ENCODE peak calls at places on chromosomes 6 and 20, in five cellular contexts. Y, X, F, J and P are unnamed samples.

GRCh38 chr6:108809211-108809610 is 39.0 kb upstream of the ARMC2 start:
- DNase-seq in F (no peak), Y (no peak), J (no peak), X (no peak), P (no peak)

GRCh38 chr6:18090349-18090786 is 32.1 kb downstream of the NHLRC1 start:
- DNase-seq in Y (no peak), J (peak), F (no peak), X (no peak), P (no peak)

GRCh38 chr6:31383149-31383548 is 20.2 kb upstream of the MICA start:
- DNase-seq in X (no peak), Y (no peak), F (no peak), J (no peak), P (no peak)

GRCh38 chr6:149969635-149970034 is 5.9 kb downstream of the ULBP1 start:
- DNase-seq in F (no peak), Y (no peak), X (no peak), J (no peak), P (no peak)

GRCh38 chr6:163311830-163312229 is 102.7 kb upstream of the QKI start:
- DNase-seq in J (no peak), Y (peak), F (peak), X (no peak), P (peak)

GRCh38 chr20:54207053-54207742 is 689 bp upstream of the PFDN4 start:
- DNase-seq in X (no peak), J (no peak), F (no peak), Y (no peak), P (no peak)

GRCh38 chr6:53426544-53427270 is 78.0 kb upstream of the ELOVL5 start:
- DNase-seq in J (no peak), X (no peak), Y (no peak), F (no peak), P (no peak)

GRCh38 chr6:170098428-170099170 is 192.3 kb downstream of the DLL1 start:
- DNase-seq in X (peak), Y (no peak), F (no peak), J (no peak), P (no peak)

GRCh38 chr20:14830466-14830865 is 493.1 kb upstream of the FLRT3 start:
- DNase-seq in F (no peak), J (no peak), Y (no peak), X (no peak), P (no peak)

GRCh38 chr20:18057994-18058349 is 256 bp upstream of the OVOL2 start:
- DNase-seq in J (no peak), Y (no peak), X (no peak), F (no peak), P (no peak)

GRCh38 chr6:85458184-85458583 is 8.3 kb downstream of the NT5E start:
- DNase-seq in Y (no peak), X (no peak), F (no peak), J (no peak), P (no peak)

GRCh38 chr6:31332637-31333602 is 24.1 kb downstream of the HLA-B start:
- DNase-seq in J (no peak), Y (no peak), X (no peak), F (no peak), P (no peak)

GRCh38 chr20:39214778-39215177 is 252.6 kb downstream of the DHX35 start:
- DNase-seq in F (no peak), Y (no peak), J (no peak), X (no peak), P (no peak)

GRCh38 chr6:15876406-15876805 is 213.6 kb upstream of the DTNBP1 start:
- DNase-seq in F (no peak), J (no peak), X (no peak), Y (no peak), P (peak)

GRCh38 chr6:168122521-168122920 is 43.5 kb upstream of the FRMD1 start:
- DNase-seq in F (no peak), X (no peak), J (no peak), Y (no peak), P (no peak)

GRCh38 chr6:136180729-136181128 is 69.4 kb downstream of the MTFR2 start:
- DNase-seq in J (no peak), X (no peak), Y (no peak), F (no peak), P (no peak)

GRCh38 chr6:144379356-144379755 is 94.2 kb downstream of the UTRN start:
- DNase-seq in X (no peak), Y (no peak), J (no peak), F (no peak), P (no peak)

GRCh38 chr20:31605902-31606677 is 1.0 kb downstream of the ID1 start:
- DNase-seq in X (no peak), F (no peak), Y (peak), J (peak), P (peak)

GRCh38 chr6:14770572-14770971 is 475.3 kb upstream of the JARID2 start:
- DNase-seq in X (no peak), Y (no peak), J (no peak), F (no peak), P (no peak)

GRCh38 chr6:24858154-24858801 is 59.6 kb upstream of the ARMH2 start:
- DNase-seq in Y (no peak), F (no peak), J (no peak), X (no peak), P (peak)

GRCh38 chr6:84448331-84448730 is 220.9 kb upstream of the CEP162 start:
- DNase-seq in X (no peak), Y (no peak), F (no peak), J (no peak), P (no peak)

GRCh38 chr20:62772618-62772993 is 23.7 kb upstream of the MRGBP start:
- DNase-seq in X (no peak), F (no peak), J (no peak), Y (no peak), P (no peak)

GRCh38 chr20:62772103-62772611 is 24.1 kb upstream of the MRGBP start:
- DNase-seq in X (no peak), F (no peak), J (no peak), Y (no peak), P (no peak)

GRCh38 chr20:62774076-62774714 is 22.1 kb upstream of the MRGBP start:
- DNase-seq in F (no peak), Y (no peak), X (no peak), J (no peak), P (no peak)

GRCh38 chr20:62774762-62775161 is 21.5 kb upstream of the MRGBP start:
- DNase-seq in Y (no peak), F (no peak), X (no peak), J (peak), P (no peak)

GRCh38 chr20:62772994-62773858 is 23.0 kb upstream of the MRGBP start:
- DNase-seq in Y (no peak), J (no peak), X (no peak), F (no peak), P (peak)
- TF ChIP-seq MAX in Y (no peak), J (no peak), X (no peak), F (no peak), P (no peak)

DNA sequence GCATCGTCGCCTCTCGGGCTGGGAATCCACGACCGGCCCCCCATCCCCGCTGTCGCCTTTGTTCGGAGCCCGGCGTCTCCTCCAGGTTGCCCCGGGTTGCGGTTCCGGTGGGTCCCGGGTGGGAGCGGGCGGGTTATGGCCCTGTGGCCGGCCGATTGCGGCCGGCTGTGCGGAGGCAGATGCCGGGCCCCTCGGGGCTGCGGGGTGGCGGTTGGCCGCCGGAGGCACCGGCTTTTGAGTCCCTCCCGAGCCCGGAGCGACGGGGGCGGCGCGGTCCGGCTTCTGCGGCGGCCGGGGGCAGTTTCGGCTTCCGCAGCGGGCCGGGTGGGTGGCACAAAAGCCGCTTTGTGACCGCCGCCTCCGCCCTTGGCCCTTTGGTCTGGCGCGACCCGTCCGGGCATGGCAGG is 456 bp downstream of the LOC128125822 start:
- DNase-seq in X (peak), Y (no peak), F (no peak), J (no peak), P (no peak)
- TF ChIP-seq POLR2A in X (no peak), Y (no peak), F (no peak), J (no peak), P (no peak)

GRCh38 chr6:26295691-26296555 is 69.1 kb upstream of the BTN3A2 start:
- DNase-seq in Y (peak), J (peak), X (no peak), F (no peak), P (peak)
- TF ChIP-seq JUN in Y (peak), J (peak), X (no peak), F (no peak), P (peak)

GRCh38 chr6:142844065-142844755 is 100.8 kb downstream of the HIVEP2 start:
- DNase-seq in X (no peak), J (no peak), Y (no peak), F (no peak), P (no peak)

GRCh38 chr6:142845143-142845571 is 99.8 kb downstream of the HIVEP2 start:
- DNase-seq in J (no peak), F (no peak), Y (no peak), X (no peak), P (peak)

GRCh38 chr6:142846459-142846831 is 98.5 kb downstream of the HIVEP2 start:
- DNase-seq in J (no peak), F (no peak), X (no peak), Y (no peak), P (no peak)

GRCh38 chr6:142846883-142847287 is 98.1 kb downstream of the HIVEP2 start:
- DNase-seq in F (no peak), Y (peak), J (no peak), X (no peak), P (peak)

DNA sequence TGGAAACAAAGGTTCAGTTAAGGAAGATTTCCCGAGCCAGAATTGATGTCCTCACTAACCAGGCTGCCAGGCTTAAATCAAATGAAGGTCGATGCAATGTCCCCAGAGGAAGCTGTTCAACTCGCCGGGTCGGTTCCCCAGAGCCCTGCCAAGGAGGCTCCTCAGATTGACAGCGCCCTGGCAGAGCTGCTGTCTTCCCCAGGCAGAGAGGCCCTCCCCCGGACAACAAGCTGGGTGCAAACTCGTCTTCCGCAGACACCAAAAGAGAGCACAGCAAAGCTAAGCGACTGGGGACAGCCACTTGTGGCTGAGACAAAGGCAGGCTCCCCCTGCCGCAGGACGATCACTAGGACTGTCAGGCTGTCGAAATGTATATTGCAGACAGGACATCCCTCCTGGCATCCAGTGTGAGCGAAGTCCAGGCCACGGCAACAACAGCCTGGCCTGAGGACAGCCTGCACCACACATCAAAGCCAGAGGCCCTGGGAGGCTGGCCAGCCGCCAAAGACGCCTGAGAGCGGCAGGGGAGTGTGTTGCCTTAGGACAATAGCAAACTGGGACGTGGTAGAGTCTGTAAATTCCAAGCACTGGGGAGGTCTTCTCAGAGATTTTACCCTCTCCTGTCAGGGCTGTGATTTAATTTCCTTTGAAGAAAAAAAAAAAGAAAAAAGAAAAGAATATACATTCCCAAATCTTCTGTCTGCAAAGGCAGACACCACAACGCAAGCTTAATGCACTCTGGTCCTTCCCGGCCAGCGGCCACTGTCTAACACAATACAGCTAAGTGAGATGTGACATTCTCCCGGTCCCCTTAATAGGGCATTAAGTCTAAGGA is 99.1 kb downstream of the HIVEP2 start:
- DNase-seq in F (no peak), X (peak), Y (peak), J (peak), P (peak)
- TF ChIP-seq MAX in F (no peak), X (no peak), Y (peak), J (no peak), P (no peak)

GRCh38 chr6:99619409-99619762 is 12.8 kb downstream of the PRDM13 start:
- DNase-seq in Y (no peak), J (no peak), X (no peak), F (no peak), P (no peak)
- TF ChIP-seq POLR2A in Y (no peak), J (no peak), X (no peak), F (no peak), P (no peak)